ENCODE peak calls at places on chromosomes 1 and 21, in six cellular contexts. W is fibroblast of lung, I is nephron progenitor cell, R is dorsolateral prefrontal cortex, M is keratinocyte, N is progenitor cell of endocrine pancreas. G is an unnamed sample.

GRCh38 chr21:25292396-25292795 is 314.9 kb downstream of the MRPL39 start:
- DNase-seq in W (no peak), I (no peak), R (no peak), M (no peak), N (no peak), G (no peak)

GRCh38 chr1:202133521-202133920 is 10.8 kb downstream of the GPR37L1 start:
- DNase-seq in W (no peak), I (no peak), R (no peak), M (no peak), N (no peak), G (no peak)

GRCh38 chr1:231734417-231734816 is 107.8 kb downstream of the DISC1 start:
- DNase-seq in W (peak), I (no peak), R (no peak), M (no peak), N (no peak), G (no peak)

GRCh38 chr1:6005276-6005917 is 13.2 kb upstream of the NPHP4 start:
- DNase-seq in W (no peak), I (no peak), R (no peak), M (no peak), N (no peak), G (no peak)

GRCh38 chr1:11354893-11355593 is 82.0 kb downstream of the UBIAD1 start:
- DNase-seq in W (no peak), I (no peak), R (no peak), M (no peak), N (no peak), G (peak)

GRCh38 chr1:31788825-31789256 is 24.7 kb upstream of the ADGRB2 start:
- DNase-seq in W (peak), I (no peak), R (no peak), M (no peak), N (no peak), G (no peak)

GRCh38 chr1:67942269-67942668 is 108.2 kb downstream of the DIRAS3 start:
- DNase-seq in W (no peak), I (no peak), R (no peak), M (no peak), N (no peak), G (no peak)

GRCh38 chr1:218346391-218347204 is 1.5 kb downstream of the TGFB2 start:
- DNase-seq in W (peak), I (peak), R (no peak), M (no peak), N (no peak), G (peak)

GRCh38 chr1:94095744-94096469 is 25.0 kb downstream of the ABCA4 start:
- DNase-seq in W (peak), I (no peak), R (no peak), M (no peak), N (no peak), G (no peak)

GRCh38 chr1:2555634-2556276 is 416 bp upstream of the TNFRSF14 start:
- DNase-seq in W (no peak), I (no peak), R (no peak), M (no peak), N (no peak), G (no peak)

GRCh38 chr1:76281306-76281705 is 206.8 kb downstream of the ST6GALNAC3 start:
- DNase-seq in W (no peak), I (no peak), R (peak), M (no peak), N (no peak), G (no peak)

GRCh38 chr1:27526569-27527222 is 36.7 kb upstream of the WASF2 start:
- DNase-seq in W (no peak), I (no peak), R (no peak), M (no peak), N (no peak), G (no peak)

GRCh38 chr1:27528701-27529637 is 39.0 kb upstream of the WASF2 start:
- DNase-seq in W (peak), I (peak), R (peak), M (no peak), N (no peak), G (no peak)

GRCh38 chr1:27529638-27530018 is 39.7 kb upstream of the WASF2 start:
- DNase-seq in W (no peak), I (no peak), R (no peak), M (no peak), N (no peak), G (no peak)

GRCh38 chr1:27527223-27527856 is 37.4 kb upstream of the WASF2 start:
- DNase-seq in W (no peak), I (peak), R (no peak), M (no peak), N (peak), G (peak)

DNA sequence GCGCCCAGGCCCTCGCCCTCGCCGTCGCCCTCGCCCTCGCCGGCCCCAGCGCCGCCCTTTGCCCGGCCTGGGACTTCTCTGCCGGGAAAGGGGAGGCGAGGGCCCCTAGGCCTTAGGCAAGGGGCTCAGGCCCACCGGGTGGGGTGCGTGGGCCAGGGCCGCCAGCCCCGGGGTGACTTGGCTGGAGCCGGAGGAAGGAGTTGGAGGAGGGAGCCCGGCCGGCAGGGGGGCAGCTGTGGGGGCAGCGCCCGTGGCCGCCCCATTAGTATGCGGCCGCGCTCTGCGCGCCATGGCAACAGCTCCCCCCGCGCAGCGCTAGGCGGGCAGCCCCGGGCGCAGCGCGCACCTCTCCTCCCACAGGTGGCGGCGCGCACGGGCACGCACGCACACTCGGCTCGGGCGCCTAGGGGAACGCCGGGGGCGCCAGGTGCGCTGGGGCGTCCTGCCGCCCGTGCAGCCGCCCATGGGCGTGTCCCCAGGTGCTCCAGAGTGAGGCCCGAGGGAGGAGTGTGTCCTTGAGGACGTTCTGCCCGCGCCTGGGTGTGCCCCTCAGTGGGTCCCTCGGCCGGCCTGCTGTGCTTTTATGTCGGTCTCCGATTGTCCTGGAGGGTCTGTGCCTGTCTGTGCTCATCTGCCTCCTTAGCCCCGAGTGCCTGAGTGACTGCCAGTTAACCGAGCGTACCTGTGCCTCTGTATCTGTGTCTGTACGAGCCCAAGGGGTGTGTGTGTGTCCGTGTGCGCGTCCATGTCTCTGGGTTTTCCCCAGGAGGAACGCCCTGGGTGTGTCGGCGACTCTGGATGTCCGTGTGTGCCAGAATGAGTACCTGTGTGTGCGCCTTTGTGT is 38.1 kb upstream of the WASF2 start:
- DNase-seq in W (no peak), I (peak), R (peak), M (no peak), N (peak), G (peak)
- TF ChIP-seq CTCF in W (no peak), I (no peak), R (no peak), M (no peak), N (peak), G (no peak)

GRCh38 chr1:167057297-167057688 is 32.9 kb downstream of the GPA33 start:
- DNase-seq in W (peak), I (peak), R (peak), M (no peak), N (no peak), G (peak)
- TF ChIP-seq CTCF in W (peak), I (peak), R (peak), M (peak), N (peak), G (peak)

GRCh38 chr21:42574234-42575027 is 60.8 kb downstream of the SLC37A1 start:
- DNase-seq in W (peak), I (no peak), R (no peak), M (no peak), N (no peak), G (no peak)
- TF ChIP-seq CTCF in W (peak), I (peak), R (no peak), M (peak), N (no peak), G (peak)

DNA sequence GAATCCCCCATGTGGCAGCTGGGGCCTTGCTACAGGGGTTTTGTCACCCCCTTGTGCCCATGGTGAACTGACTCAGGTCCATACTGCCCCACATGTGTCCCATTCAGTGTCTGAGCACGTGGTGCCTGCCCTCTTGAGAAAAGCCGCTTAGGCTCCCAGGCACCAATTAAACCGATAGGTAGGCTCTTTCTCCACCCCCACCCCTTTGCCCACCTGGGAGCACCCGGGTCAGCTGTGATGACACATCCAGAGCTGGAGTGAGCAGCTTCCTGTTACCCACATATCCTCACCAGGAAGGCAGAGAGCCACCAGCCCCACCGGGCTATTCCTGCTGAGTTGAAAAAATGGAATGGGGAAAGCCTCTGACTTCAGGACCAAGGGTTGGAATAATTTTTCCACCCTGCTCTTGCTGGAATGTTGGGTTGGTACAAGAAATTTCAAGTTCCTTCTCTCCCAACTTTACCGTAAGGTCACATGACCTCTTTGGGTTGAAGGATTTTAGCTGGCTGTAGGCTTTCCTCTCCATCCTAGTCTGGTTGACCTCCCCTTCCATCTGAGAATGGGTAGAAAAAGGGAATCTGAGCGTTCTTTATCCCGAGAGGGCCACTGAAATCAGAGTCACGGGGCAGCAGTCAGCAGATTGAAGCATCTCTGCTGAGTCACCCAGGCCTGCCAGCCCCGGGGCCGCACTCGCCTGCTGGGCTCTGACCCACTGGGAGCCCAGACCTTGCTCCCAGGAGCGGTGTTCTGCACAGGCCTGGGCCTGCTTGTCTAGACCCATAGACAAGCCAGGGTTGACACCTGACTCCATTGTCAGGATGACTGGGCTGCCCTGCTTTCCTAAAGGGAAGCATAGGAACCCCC is 30.8 kb downstream of the TMCC2 start:
- DNase-seq in W (peak), I (no peak), R (peak), M (no peak), N (no peak), G (no peak)
- TF ChIP-seq CTCF in W (no peak), I (no peak), R (no peak), M (no peak), N (no peak), G (no peak)

DNA sequence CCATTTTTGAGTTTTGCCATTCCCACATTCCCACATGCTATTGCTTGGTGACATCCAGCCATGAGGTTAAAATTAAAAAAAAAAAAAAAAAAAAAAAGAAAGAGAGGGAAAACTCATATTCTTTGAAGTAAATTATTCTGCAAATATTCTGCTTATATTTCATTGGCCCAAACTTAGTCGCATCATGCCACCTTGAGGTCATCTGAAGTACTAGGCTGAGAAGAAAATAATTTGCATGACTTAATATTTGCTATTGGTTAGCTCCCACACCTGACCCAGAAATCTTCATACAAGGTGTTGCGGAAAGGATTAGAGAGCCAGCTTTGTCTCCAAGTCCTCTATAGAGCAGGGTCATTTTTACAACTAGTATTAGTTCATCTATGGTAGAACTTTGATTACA is 2206.0 kb downstream of the MRPL39 start:
- DNase-seq in W (no peak), I (no peak), R (no peak), M (no peak), N (no peak), G (no peak)
- TF ChIP-seq CTCF in W (no peak), I (no peak), R (peak), M (no peak), N (peak), G (peak)

GRCh38 chr1:41390171-41390570 is 28.9 kb downstream of the FOXO6 start:
- DNase-seq in W (no peak), I (no peak), R (no peak), M (no peak), N (no peak), G (no peak)

GRCh38 chr1:41388517-41388916 is 27.3 kb downstream of the FOXO6 start:
- DNase-seq in W (no peak), I (no peak), R (no peak), M (no peak), N (no peak), G (no peak)

GRCh38 chr1:41387667-41388091 is 26.4 kb downstream of the FOXO6 start:
- DNase-seq in W (peak), I (peak), R (no peak), M (no peak), N (peak), G (no peak)

GRCh38 chr1:41390573-41390972 is 29.3 kb downstream of the FOXO6 start:
- DNase-seq in W (no peak), I (no peak), R (no peak), M (no peak), N (no peak), G (no peak)

DNA sequence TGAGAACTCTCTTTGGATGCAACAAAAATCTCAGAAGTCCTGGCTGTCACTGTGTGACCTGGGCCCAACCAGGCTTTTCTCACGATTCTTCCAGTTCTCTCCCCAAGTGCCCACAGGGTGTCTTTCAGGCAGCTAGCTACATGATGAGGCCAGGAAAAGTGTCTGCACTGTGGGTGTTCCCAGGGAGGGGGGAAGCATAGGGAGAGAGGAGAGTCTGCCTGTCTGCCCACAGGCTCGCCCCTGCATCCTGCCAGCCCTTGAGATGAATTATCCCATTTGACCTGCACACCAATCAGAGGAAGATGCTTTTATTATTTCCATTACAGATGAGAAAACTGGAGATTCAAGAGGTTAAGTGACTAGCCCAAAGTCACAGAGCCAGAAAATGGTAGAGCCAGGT is 27.8 kb downstream of the FOXO6 start:
- DNase-seq in W (no peak), I (no peak), R (no peak), M (no peak), N (no peak), G (no peak)
- TF ChIP-seq CTCF in W (no peak), I (no peak), R (no peak), M (no peak), N (no peak), G (no peak)

GRCh38 chr1:54768093-54768492 is 3.8 kb upstream of the PARS2 start:
- DNase-seq in W (no peak), I (no peak), R (no peak), M (no peak), N (no peak), G (no peak)
- TF ChIP-seq CTCF in W (no peak), I (no peak), R (peak), M (peak), N (no peak), G (no peak)